ENCODE peak calls at places on chromosomes 16 and 17, in ten cellular contexts. One of them, this sample, is unnamed.

GRCh38 chr17:36066365-36066945 is 2.4 kb downstream of the CCL18 start:
- DNase-seq in GM12865: no peak
- DNase-seq in ascending aorta: no peak
- DNase-seq in psoas muscle: no peak
- DNase-seq in epithelial cell of esophagus: no peak
- DNase-seq in brain microvascular endothelial cell: no peak
- DNase-seq in Peyer's patch: no peak
- DNase-seq in tibial artery: no peak
- DNase-seq in pancreas: no peak
- DNase-seq in cardiac fibroblast: no peak
- DNase-seq in this sample: no peak

GRCh38 chr16:3980311-3981111 is 100.0 kb upstream of the CREBBP start:
- DNase-seq in GM12865: no peak
- DNase-seq in ascending aorta: no peak
- DNase-seq in psoas muscle: no peak
- DNase-seq in epithelial cell of esophagus: peak; percentile 31
- DNase-seq in brain microvascular endothelial cell: peak; percentile 24
- DNase-seq in Peyer's patch: no peak
- DNase-seq in tibial artery: no peak
- DNase-seq in pancreas: no peak
- DNase-seq in cardiac fibroblast: peak; percentile 77
- DNase-seq in this sample: no peak

GRCh38 chr16:57178793-57179212 is 7.0 kb downstream of the PSME3IP1 start:
- DNase-seq in GM12865: no peak
- DNase-seq in ascending aorta: no peak
- DNase-seq in psoas muscle: no peak
- DNase-seq in epithelial cell of esophagus: peak; percentile 21
- DNase-seq in brain microvascular endothelial cell: no peak
- DNase-seq in Peyer's patch: no peak
- DNase-seq in tibial artery: no peak
- DNase-seq in pancreas: no peak
- DNase-seq in cardiac fibroblast: no peak
- DNase-seq in this sample: no peak

GRCh38 chr16:3456374-3456773 is 12.9 kb downstream of the NAA60 start:
- DNase-seq in GM12865: no peak
- DNase-seq in ascending aorta: no peak
- DNase-seq in psoas muscle: no peak
- DNase-seq in epithelial cell of esophagus: no peak
- DNase-seq in brain microvascular endothelial cell: no peak
- DNase-seq in Peyer's patch: no peak
- DNase-seq in tibial artery: peak; percentile 28
- DNase-seq in pancreas: no peak
- DNase-seq in cardiac fibroblast: peak; percentile 74
- DNase-seq in this sample: no peak

GRCh38 chr16:707062-707538 is 1.5 kb upstream of the FBXL16 start:
- DNase-seq in GM12865: no peak
- DNase-seq in ascending aorta: no peak
- DNase-seq in psoas muscle: no peak
- DNase-seq in epithelial cell of esophagus: no peak
- DNase-seq in brain microvascular endothelial cell: no peak
- DNase-seq in Peyer's patch: no peak
- DNase-seq in tibial artery: no peak
- DNase-seq in pancreas: no peak
- DNase-seq in cardiac fibroblast: no peak
- DNase-seq in this sample: no peak

GRCh38 chr16:53504161-53504663 is 1.2 kb upstream of the AKTIP start:
- DNase-seq in GM12865: peak; percentile 57
- DNase-seq in ascending aorta: peak; percentile 40
- DNase-seq in psoas muscle: peak; percentile 75
- DNase-seq in epithelial cell of esophagus: no peak
- DNase-seq in brain microvascular endothelial cell: peak; percentile 61
- DNase-seq in Peyer's patch: peak; percentile 62
- DNase-seq in tibial artery: peak; percentile 84
- DNase-seq in pancreas: no peak
- DNase-seq in cardiac fibroblast: peak; percentile 84
- DNase-seq in this sample: no peak

GRCh38 chr17:32100971-32101631 is 41.2 kb upstream of the RHOT1 start:
- DNase-seq in GM12865: no peak
- DNase-seq in ascending aorta: no peak
- DNase-seq in psoas muscle: no peak
- DNase-seq in epithelial cell of esophagus: no peak
- DNase-seq in brain microvascular endothelial cell: no peak
- DNase-seq in Peyer's patch: no peak
- DNase-seq in tibial artery: no peak
- DNase-seq in pancreas: no peak
- DNase-seq in cardiac fibroblast: no peak
- DNase-seq in this sample: no peak

GRCh38 chr16:85176541-85177447 is 64.5 kb upstream of the CIBAR2 start:
- DNase-seq in GM12865: no peak
- DNase-seq in ascending aorta: no peak
- DNase-seq in psoas muscle: peak; percentile 48
- DNase-seq in epithelial cell of esophagus: no peak
- DNase-seq in brain microvascular endothelial cell: no peak
- DNase-seq in Peyer's patch: no peak
- DNase-seq in tibial artery: no peak
- DNase-seq in pancreas: no peak
- DNase-seq in cardiac fibroblast: no peak
- DNase-seq in this sample: no peak

GRCh38 chr16:26649646-26650045 is 417.1 kb upstream of the C16orf82 start:
- DNase-seq in GM12865: no peak
- DNase-seq in ascending aorta: no peak
- DNase-seq in psoas muscle: no peak
- DNase-seq in epithelial cell of esophagus: no peak
- DNase-seq in brain microvascular endothelial cell: no peak
- DNase-seq in Peyer's patch: no peak
- DNase-seq in tibial artery: no peak
- DNase-seq in pancreas: no peak
- DNase-seq in cardiac fibroblast: no peak
- DNase-seq in this sample: no peak

GRCh38 chr17:37836593-37836992 is 87.6 kb upstream of the TBC1D3K start:
- DNase-seq in GM12865: no peak
- DNase-seq in ascending aorta: no peak
- DNase-seq in psoas muscle: no peak
- DNase-seq in epithelial cell of esophagus: no peak
- DNase-seq in brain microvascular endothelial cell: no peak
- DNase-seq in Peyer's patch: no peak
- DNase-seq in tibial artery: no peak
- DNase-seq in pancreas: no peak
- DNase-seq in cardiac fibroblast: no peak
- DNase-seq in this sample: no peak

GRCh38 chr17:67164298-67164697 is 80.7 kb downstream of the HELZ start:
- DNase-seq in GM12865: no peak
- DNase-seq in ascending aorta: no peak
- DNase-seq in psoas muscle: no peak
- DNase-seq in epithelial cell of esophagus: no peak
- DNase-seq in brain microvascular endothelial cell: no peak
- DNase-seq in Peyer's patch: no peak
- DNase-seq in tibial artery: no peak
- DNase-seq in pancreas: no peak
- DNase-seq in cardiac fibroblast: no peak
- DNase-seq in this sample: no peak

GRCh38 chr17:45293413-45294211 is 23.2 kb downstream of the MAP3K14 start:
- DNase-seq in GM12865: peak; percentile 64
- DNase-seq in ascending aorta: peak; percentile 78
- DNase-seq in psoas muscle: peak; percentile 95
- DNase-seq in epithelial cell of esophagus: peak; percentile 79
- DNase-seq in brain microvascular endothelial cell: peak; percentile 81
- DNase-seq in Peyer's patch: peak; percentile 83
- DNase-seq in tibial artery: peak; percentile 94
- DNase-seq in pancreas: no peak
- DNase-seq in cardiac fibroblast: peak; percentile 92
- DNase-seq in this sample: peak; percentile 52

GRCh38 chr17:80845121-80845862 is 146.3 kb upstream of the CHMP6 start:
- DNase-seq in GM12865: no peak
- DNase-seq in ascending aorta: no peak
- DNase-seq in psoas muscle: peak; percentile 49
- DNase-seq in epithelial cell of esophagus: no peak
- DNase-seq in brain microvascular endothelial cell: no peak
- DNase-seq in Peyer's patch: peak; percentile 31
- DNase-seq in tibial artery: peak; percentile 54
- DNase-seq in pancreas: no peak
- DNase-seq in cardiac fibroblast: no peak
- DNase-seq in this sample: no peak

GRCh38 chr16:50696126-50696525 is 2.7 kb downstream of the NOD2 start:
- DNase-seq in GM12865: peak; percentile 51
- DNase-seq in ascending aorta: no peak
- DNase-seq in psoas muscle: no peak
- DNase-seq in epithelial cell of esophagus: no peak
- DNase-seq in brain microvascular endothelial cell: no peak
- DNase-seq in Peyer's patch: no peak
- DNase-seq in tibial artery: peak; percentile 49
- DNase-seq in pancreas: no peak
- DNase-seq in cardiac fibroblast: no peak
- DNase-seq in this sample: no peak
- TF ChIP-seq CTCF in GM12865: no peak
- TF ChIP-seq CTCF in ascending aorta: no peak
- TF ChIP-seq CTCF in psoas muscle: no peak
- TF ChIP-seq CTCF in epithelial cell of esophagus: no peak
- TF ChIP-seq CTCF in brain microvascular endothelial cell: no peak
- TF ChIP-seq CTCF in Peyer's patch: no peak
- TF ChIP-seq CTCF in tibial artery: no peak
- TF ChIP-seq CTCF in pancreas: no peak
- TF ChIP-seq CTCF in cardiac fibroblast: no peak
- TF ChIP-seq CTCF in this sample: no peak

GRCh38 chr16:46759309-46759708 is 11.2 kb upstream of the MYLK3 start:
- DNase-seq in GM12865: no peak
- DNase-seq in ascending aorta: no peak
- DNase-seq in psoas muscle: no peak
- DNase-seq in epithelial cell of esophagus: no peak
- DNase-seq in brain microvascular endothelial cell: no peak
- DNase-seq in Peyer's patch: no peak
- DNase-seq in tibial artery: no peak
- DNase-seq in pancreas: no peak
- DNase-seq in cardiac fibroblast: no peak
- DNase-seq in this sample: no peak

GRCh38 chr16:46757339-46758050 is 9.4 kb upstream of the MYLK3 start:
- DNase-seq in GM12865: no peak
- DNase-seq in ascending aorta: no peak
- DNase-seq in psoas muscle: peak; percentile 91
- DNase-seq in epithelial cell of esophagus: no peak
- DNase-seq in brain microvascular endothelial cell: no peak
- DNase-seq in Peyer's patch: no peak
- DNase-seq in tibial artery: no peak
- DNase-seq in pancreas: no peak
- DNase-seq in cardiac fibroblast: peak; percentile 60
- DNase-seq in this sample: no peak

GRCh38 chr16:46753015-46753414 is 4.9 kb upstream of the MYLK3 start:
- DNase-seq in GM12865: no peak
- DNase-seq in ascending aorta: no peak
- DNase-seq in psoas muscle: no peak
- DNase-seq in epithelial cell of esophagus: no peak
- DNase-seq in brain microvascular endothelial cell: no peak
- DNase-seq in Peyer's patch: no peak
- DNase-seq in tibial artery: no peak
- DNase-seq in pancreas: no peak
- DNase-seq in cardiac fibroblast: no peak
- DNase-seq in this sample: no peak

GRCh38 chr16:46751381-46751780 is 3.2 kb upstream of the MYLK3 start:
- DNase-seq in GM12865: no peak
- DNase-seq in ascending aorta: no peak
- DNase-seq in psoas muscle: no peak
- DNase-seq in epithelial cell of esophagus: no peak
- DNase-seq in brain microvascular endothelial cell: no peak
- DNase-seq in Peyer's patch: no peak
- DNase-seq in tibial artery: no peak
- DNase-seq in pancreas: no peak
- DNase-seq in cardiac fibroblast: no peak
- DNase-seq in this sample: no peak

GRCh38 chr16:46756772-46757171 is 8.6 kb upstream of the MYLK3 start:
- DNase-seq in GM12865: no peak
- DNase-seq in ascending aorta: no peak
- DNase-seq in psoas muscle: no peak
- DNase-seq in epithelial cell of esophagus: no peak
- DNase-seq in brain microvascular endothelial cell: no peak
- DNase-seq in Peyer's patch: no peak
- DNase-seq in tibial artery: no peak
- DNase-seq in pancreas: no peak
- DNase-seq in cardiac fibroblast: peak; percentile 18
- DNase-seq in this sample: no peak
- TF ChIP-seq CTCF in GM12865: no peak
- TF ChIP-seq CTCF in ascending aorta: no peak
- TF ChIP-seq CTCF in psoas muscle: no peak
- TF ChIP-seq CTCF in epithelial cell of esophagus: no peak
- TF ChIP-seq CTCF in brain microvascular endothelial cell: no peak
- TF ChIP-seq CTCF in Peyer's patch: no peak
- TF ChIP-seq CTCF in tibial artery: no peak
- TF ChIP-seq CTCF in pancreas: no peak
- TF ChIP-seq CTCF in cardiac fibroblast: no peak
- TF ChIP-seq CTCF in this sample: no peak

DNA sequence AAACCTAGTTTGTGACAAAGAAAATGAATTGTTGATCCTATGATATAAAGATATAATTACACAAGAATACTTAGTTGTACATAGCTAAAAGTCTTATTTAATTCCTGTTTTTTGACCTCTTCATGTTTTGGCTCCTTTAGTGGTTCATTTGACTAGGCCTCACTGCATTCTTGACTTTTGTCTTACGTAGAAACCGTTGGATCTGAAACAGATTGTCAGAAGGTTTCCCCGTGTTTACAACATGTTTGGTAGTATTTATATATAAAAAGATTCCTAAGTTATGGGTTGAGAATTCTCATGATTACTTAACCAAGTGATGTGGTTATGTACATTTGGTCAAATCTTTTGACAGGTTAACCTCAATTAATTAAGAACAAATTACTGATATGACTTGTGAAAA is 162.8 kb downstream of the BCAS3 start:
- DNase-seq in GM12865: no peak
- DNase-seq in ascending aorta: no peak
- DNase-seq in psoas muscle: no peak
- DNase-seq in epithelial cell of esophagus: no peak
- DNase-seq in brain microvascular endothelial cell: no peak
- DNase-seq in Peyer's patch: no peak
- DNase-seq in tibial artery: no peak
- DNase-seq in pancreas: no peak
- DNase-seq in cardiac fibroblast: no peak
- DNase-seq in this sample: no peak
- TF ChIP-seq CTCF in GM12865: no peak
- TF ChIP-seq CTCF in ascending aorta: no peak
- TF ChIP-seq CTCF in psoas muscle: no peak
- TF ChIP-seq CTCF in epithelial cell of esophagus: no peak
- TF ChIP-seq CTCF in brain microvascular endothelial cell: no peak
- TF ChIP-seq CTCF in Peyer's patch: no peak
- TF ChIP-seq CTCF in tibial artery: no peak
- TF ChIP-seq CTCF in pancreas: no peak
- TF ChIP-seq CTCF in cardiac fibroblast: no peak
- TF ChIP-seq CTCF in this sample: no peak

GRCh38 chr17:73090396-73091202 is 1.9 kb downstream of the SLC39A11 start:
- DNase-seq in GM12865: no peak
- DNase-seq in ascending aorta: no peak
- DNase-seq in psoas muscle: no peak
- DNase-seq in epithelial cell of esophagus: no peak
- DNase-seq in brain microvascular endothelial cell: no peak
- DNase-seq in Peyer's patch: no peak
- DNase-seq in tibial artery: no peak
- DNase-seq in pancreas: no peak
- DNase-seq in cardiac fibroblast: no peak
- DNase-seq in this sample: no peak
- TF ChIP-seq CTCF in GM12865: no peak
- TF ChIP-seq CTCF in ascending aorta: no peak
- TF ChIP-seq CTCF in psoas muscle: no peak
- TF ChIP-seq CTCF in epithelial cell of esophagus: no peak
- TF ChIP-seq CTCF in brain microvascular endothelial cell: no peak
- TF ChIP-seq CTCF in Peyer's patch: no peak
- TF ChIP-seq CTCF in tibial artery: no peak
- TF ChIP-seq CTCF in pancreas: no peak
- TF ChIP-seq CTCF in cardiac fibroblast: no peak
- TF ChIP-seq CTCF in this sample: no peak

This sample was measured in omental fat pad.